ENCODE peak calls at places on chromosomes 6 and 20, in eight cellular contexts. H is NCI-H446, Y is mesenchymal stem cell, D is GF-D8, J is SK-N-SH, Q is cardiac fibroblast, X is AG08396, U is NCI-H1694 treated with DMSO at 0.1 percent for 48 hours. S is an unnamed sample.

GRCh38 chr20:4130404-4131189 is 115.2 kb upstream of the RNF24 start:
- DNase-seq in H (no peak), Y (peak; percentile 73), D (no peak), J (no peak), Q (peak; percentile 54), X (no peak), U (no peak), S (no peak)

GRCh38 chr6:99289701-99290100 is 59.8 kb downstream of the FAXC start:
- DNase-seq in H (no peak), Y (no peak), D (no peak), J (no peak), Q (no peak), X (no peak), U (no peak), S (no peak)

GRCh38 chr6:42211726-42212125 is 5.9 kb downstream of the MRPS10 start:
- DNase-seq in H (no peak), Y (no peak), D (no peak), J (no peak), Q (no peak), X (no peak), U (no peak), S (no peak)

GRCh38 chr6:72746276-72746675 is 124.4 kb downstream of the KCNQ5 start:
- DNase-seq in H (no peak), Y (no peak), D (no peak), J (no peak), Q (no peak), X (no peak), U (no peak), S (no peak)

GRCh38 chr6:125262026-125263013 is 39.4 kb downstream of the HDDC2 start:
- DNase-seq in H (no peak), Y (no peak), D (no peak), J (no peak), Q (peak; percentile 58), X (peak; percentile 73), U (no peak), S (peak; percentile 82)

GRCh38 chr6:6694825-6695710 is 106.5 kb downstream of the LY86 start:
- DNase-seq in H (peak; percentile 67), Y (no peak), D (no peak), J (no peak), Q (peak; percentile 33), X (no peak), U (no peak), S (no peak)

GRCh38 chr6:162177733-162178132 is 549.8 kb downstream of the PRKN start:
- DNase-seq in H (no peak), Y (no peak), D (no peak), J (peak; percentile 35), Q (peak; percentile 31), X (no peak), U (no peak), S (no peak)

GRCh38 chr6:5331860-5332442 is 70.6 kb downstream of the FARS2 start:
- DNase-seq in H (no peak), Y (no peak), D (no peak), J (no peak), Q (no peak), X (no peak), U (no peak), S (no peak)

GRCh38 chr6:90860822-90861601 is 274.1 kb upstream of the MAP3K7 start:
- DNase-seq in H (peak; percentile 2), Y (no peak), D (no peak), J (no peak), Q (no peak), X (no peak), U (peak; percentile 1), S (no peak)

GRCh38 chr20:20368414-20369352 is 779 bp downstream of the INSM1 start:
- DNase-seq in H (peak; percentile 66), Y (no peak), D (no peak), J (peak; percentile 50), Q (no peak), X (no peak), U (no peak), S (no peak)

GRCh38 chr6:31489046-31489445 is 8.9 kb upstream of the MICB start:
- DNase-seq in H (no peak), Y (no peak), D (no peak), J (no peak), Q (no peak), X (no peak), U (no peak), S (no peak)

GRCh38 chr6:33172307-33173227 is 19.7 kb downstream of the COL11A2 start:
- DNase-seq in H (peak; percentile 14), Y (peak; percentile 50), D (no peak), J (no peak), Q (peak; percentile 43), X (peak; percentile 77), U (no peak), S (peak; percentile 75)

GRCh38 chr6:1851681-1852456 is 242.2 kb downstream of the FOXC1 start:
- DNase-seq in H (peak; percentile 9), Y (no peak), D (no peak), J (no peak), Q (no peak), X (no peak), U (no peak), S (no peak)

GRCh38 chr6:135212020-135212806 is 31.1 kb downstream of the MYB start:
- DNase-seq in H (no peak), Y (peak; percentile 65), D (no peak), J (no peak), Q (no peak), X (peak; percentile 19), U (no peak), S (peak; percentile 21)

GRCh38 chr6:166262738-166263515 is 45.3 kb downstream of the PRR18 start:
- DNase-seq in H (no peak), Y (no peak), D (no peak), J (no peak), Q (no peak), X (no peak), U (no peak), S (no peak)

GRCh38 chr20:34316191-34316814 is 13.1 kb upstream of the AHCY start:
- DNase-seq in H (no peak), Y (peak; percentile 29), D (no peak), J (no peak), Q (no peak), X (no peak), U (no peak), S (no peak)

GRCh38 chr6:53544050-53544499 is 826 bp downstream of the GCLC start:
- DNase-seq in H (no peak), Y (peak; percentile 45), D (no peak), J (no peak), Q (peak; percentile 13), X (no peak), U (no peak), S (no peak)

GRCh38 chr6:23940466-23940865 is 185.5 kb upstream of the NRSN1 start:
- DNase-seq in H (no peak), Y (no peak), D (no peak), J (no peak), Q (no peak), X (no peak), U (no peak), S (no peak)

GRCh38 chr6:113057567-113058053 is 710.5 kb downstream of the RFPL4B start:
- DNase-seq in H (no peak), Y (no peak), D (no peak), J (no peak), Q (no peak), X (no peak), U (no peak), S (no peak)

GRCh38 chr6:150881911-150882481 is 16.5 kb downstream of the MTHFD1L start:
- DNase-seq in H (no peak), Y (peak; percentile 93), D (no peak), J (peak; percentile 67), Q (peak; percentile 99), X (peak; percentile 80), U (no peak), S (peak; percentile 84)

GRCh38 chr6:79084693-79085092 is 6.6 kb upstream of the PHIP start:
- DNase-seq in H (no peak), Y (no peak), D (no peak), J (no peak), Q (no peak), X (no peak), U (no peak), S (no peak)

GRCh38 chr6:83702077-83702476 is 6.8 kb downstream of the SNAP91 start:
- DNase-seq in H (no peak), Y (no peak), D (no peak), J (no peak), Q (no peak), X (no peak), U (no peak), S (no peak)

GRCh38 chr6:150895898-150896632 is 30.6 kb downstream of the MTHFD1L start:
- DNase-seq in H (no peak), Y (no peak), D (no peak), J (no peak), Q (no peak), X (no peak), U (no peak), S (no peak)

GRCh38 chr6:125201961-125202729 is 48.6 kb downstream of the TPD52L1 start:
- DNase-seq in H (peak; percentile 74), Y (peak; percentile 90), D (no peak), J (no peak), Q (peak; percentile 95), X (peak; percentile 25), U (no peak), S (peak; percentile 30)

GRCh38 chr6:161547617-161548016 is 273.8 kb upstream of the AGPAT4 start:
- DNase-seq in H (no peak), Y (no peak), D (peak; percentile 46), J (no peak), Q (no peak), X (no peak), U (no peak), S (no peak)

S was measured in hepatic stellate cell.